ENCODE peak calls at places on chromosomes 4 and X, in four cellular contexts. One of them, this sample, is unnamed.

GRCh38 chrX:130111935-130112221 is 1.6 kb upstream of the ELF4 start:
- DNase-seq in stimulated activated CD4-positive, alpha-beta T cell treated with anti-CD3 and anti-CD28 coated beads, Interleukin-15, amount 100 ng/mL, for 1 hour: no peak
- DNase-seq in iris pigment epithelial cell: no peak
- DNase-seq in mesenchymal stem cell: no peak
- DNase-seq in this sample: no peak

GRCh38 chr4:121278811-121279368 is 101.9 kb downstream of the QRFPR start:
- DNase-seq in mesenchymal stem cell: peak
- DNase-seq in iris pigment epithelial cell: peak
- DNase-seq in stimulated activated CD4-positive, alpha-beta T cell treated with anti-CD3 and anti-CD28 coated beads, Interleukin-15, amount 100 ng/mL, for 1 hour: no peak
- DNase-seq in this sample: no peak

GRCh38 chr4:76588268-76588667 is 153.2 kb downstream of the SHROOM3 start:
- DNase-seq in iris pigment epithelial cell: no peak
- DNase-seq in stimulated activated CD4-positive, alpha-beta T cell treated with anti-CD3 and anti-CD28 coated beads, Interleukin-15, amount 100 ng/mL, for 1 hour: no peak
- DNase-seq in mesenchymal stem cell: no peak
- DNase-seq in this sample: no peak

GRCh38 chr4:98930311-98930865 is 1.5 kb upstream of the EIF4E start:
- DNase-seq in iris pigment epithelial cell: no peak
- DNase-seq in mesenchymal stem cell: peak
- DNase-seq in stimulated activated CD4-positive, alpha-beta T cell treated with anti-CD3 and anti-CD28 coated beads, Interleukin-15, amount 100 ng/mL, for 1 hour: no peak
- DNase-seq in this sample: no peak

GRCh38 chrX:50161143-50161542 is 39.7 kb downstream of the AKAP4 start:
- DNase-seq in mesenchymal stem cell: peak
- DNase-seq in stimulated activated CD4-positive, alpha-beta T cell treated with anti-CD3 and anti-CD28 coated beads, Interleukin-15, amount 100 ng/mL, for 1 hour: no peak
- DNase-seq in iris pigment epithelial cell: peak
- DNase-seq in this sample: peak

GRCh38 chr4:4761128-4761991 is 98.1 kb upstream of the MSX1 start:
- DNase-seq in iris pigment epithelial cell: no peak
- DNase-seq in mesenchymal stem cell: peak
- DNase-seq in stimulated activated CD4-positive, alpha-beta T cell treated with anti-CD3 and anti-CD28 coated beads, Interleukin-15, amount 100 ng/mL, for 1 hour: no peak
- DNase-seq in this sample: no peak

GRCh38 chr4:70858454-70858853 is 18.8 kb upstream of the GRSF1 start:
- DNase-seq in iris pigment epithelial cell: no peak
- DNase-seq in stimulated activated CD4-positive, alpha-beta T cell treated with anti-CD3 and anti-CD28 coated beads, Interleukin-15, amount 100 ng/mL, for 1 hour: no peak
- DNase-seq in mesenchymal stem cell: no peak
- DNase-seq in this sample: no peak

GRCh38 chrX:42098897-42099296 is 175.5 kb upstream of the CASK start:
- DNase-seq in mesenchymal stem cell: no peak
- DNase-seq in stimulated activated CD4-positive, alpha-beta T cell treated with anti-CD3 and anti-CD28 coated beads, Interleukin-15, amount 100 ng/mL, for 1 hour: no peak
- DNase-seq in iris pigment epithelial cell: peak
- DNase-seq in this sample: peak

GRCh38 chr4:109211671-109212070 is 90.8 kb downstream of the COL25A1 start:
- DNase-seq in stimulated activated CD4-positive, alpha-beta T cell treated with anti-CD3 and anti-CD28 coated beads, Interleukin-15, amount 100 ng/mL, for 1 hour: no peak
- DNase-seq in iris pigment epithelial cell: peak
- DNase-seq in mesenchymal stem cell: no peak
- DNase-seq in this sample: peak

GRCh38 chr4:76688737-76689078 is 209.2 kb downstream of the SOWAHB start:
- DNase-seq in iris pigment epithelial cell: no peak
- DNase-seq in mesenchymal stem cell: no peak
- DNase-seq in stimulated activated CD4-positive, alpha-beta T cell treated with anti-CD3 and anti-CD28 coated beads, Interleukin-15, amount 100 ng/mL, for 1 hour: no peak
- DNase-seq in this sample: no peak

GRCh38 chr4:88616275-88616996 is 24.2 kb downstream of the HERC3 start:
- DNase-seq in mesenchymal stem cell: peak
- DNase-seq in stimulated activated CD4-positive, alpha-beta T cell treated with anti-CD3 and anti-CD28 coated beads, Interleukin-15, amount 100 ng/mL, for 1 hour: no peak
- DNase-seq in iris pigment epithelial cell: peak
- DNase-seq in this sample: peak

GRCh38 chr4:26213317-26213716 is 107.5 kb upstream of the RBPJ start:
- DNase-seq in stimulated activated CD4-positive, alpha-beta T cell treated with anti-CD3 and anti-CD28 coated beads, Interleukin-15, amount 100 ng/mL, for 1 hour: no peak
- DNase-seq in iris pigment epithelial cell: no peak
- DNase-seq in mesenchymal stem cell: no peak
- DNase-seq in this sample: no peak

GRCh38 chrX:38215141-38215540 is 5.5 kb downstream of the SRPX start:
- DNase-seq in iris pigment epithelial cell: peak
- DNase-seq in mesenchymal stem cell: peak
- DNase-seq in stimulated activated CD4-positive, alpha-beta T cell treated with anti-CD3 and anti-CD28 coated beads, Interleukin-15, amount 100 ng/mL, for 1 hour: no peak
- DNase-seq in this sample: peak

GRCh38 chrX:23803931-23804381 is 21.0 kb downstream of the SAT1 start:
- DNase-seq in iris pigment epithelial cell: peak
- DNase-seq in mesenchymal stem cell: peak
- DNase-seq in stimulated activated CD4-positive, alpha-beta T cell treated with anti-CD3 and anti-CD28 coated beads, Interleukin-15, amount 100 ng/mL, for 1 hour: no peak
- DNase-seq in this sample: peak

GRCh38 chr4:17336986-17337385 is 174.9 kb downstream of the QDPR start:
- DNase-seq in iris pigment epithelial cell: no peak
- DNase-seq in mesenchymal stem cell: no peak
- DNase-seq in stimulated activated CD4-positive, alpha-beta T cell treated with anti-CD3 and anti-CD28 coated beads, Interleukin-15, amount 100 ng/mL, for 1 hour: no peak
- DNase-seq in this sample: no peak

GRCh38 chrX:37921758-37922157 is 74.4 kb upstream of the DYNLT3 start:
- DNase-seq in mesenchymal stem cell: peak
- DNase-seq in iris pigment epithelial cell: peak
- DNase-seq in stimulated activated CD4-positive, alpha-beta T cell treated with anti-CD3 and anti-CD28 coated beads, Interleukin-15, amount 100 ng/mL, for 1 hour: no peak
- DNase-seq in this sample: peak

This sample was measured in LHCN-M2.